ENCODE peak calls at places on chromosomes 16 and 17, in seven cellular contexts. O is CD8-positive, alpha-beta T cell; T is retinal pigment epithelial cell; D is tibial artery; C is stomach; E is A549; I is cardiac fibroblast. X is an unnamed sample.

GRCh38 chr16:64305663-64306062 is 816.2 kb downstream of the CDH11 start:
- DNase-seq in O (no peak), C (no peak), I (no peak), T (no peak), D (no peak), E (no peak), X (no peak)

GRCh38 chr17:60107526-60108257 is 29.0 kb upstream of the HEATR6 start:
- DNase-seq in C (no peak), I (peak), O (no peak), T (no peak), E (no peak), D (no peak), X (no peak)

GRCh38 chr17:57945999-57946797 is 9.0 kb downstream of the CUEDC1 start:
- DNase-seq in D (no peak), C (no peak), I (peak), O (no peak), T (no peak), E (no peak), X (peak)

GRCh38 chr17:47714773-47715396 is 18.2 kb upstream of the TBX21 start:
- DNase-seq in D (no peak), C (no peak), E (no peak), I (no peak), O (no peak), T (no peak), X (no peak)

GRCh38 chr17:30379303-30380105 is 777 bp downstream of the CPD start:
- DNase-seq in O (no peak), I (no peak), E (peak), T (no peak), C (peak), D (peak), X (no peak)

GRCh38 chr16:74771656-74772315 is 2.8 kb downstream of the FA2H start:
- DNase-seq in I (no peak), C (no peak), O (no peak), D (no peak), T (no peak), E (no peak), X (no peak)

GRCh38 chr17:29677139-29677834 is 54.6 kb upstream of the CORO6 start:
- DNase-seq in I (peak), T (no peak), C (no peak), O (no peak), E (no peak), D (peak), X (no peak)

GRCh38 chr17:17696075-17696474 is 14.8 kb downstream of the RAI1 start:
- DNase-seq in O (no peak), T (no peak), I (no peak), C (no peak), D (no peak), E (no peak), X (no peak)

GRCh38 chr17:71709271-71709670 is 411.5 kb upstream of the SOX9 start:
- DNase-seq in I (no peak), T (no peak), E (no peak), C (no peak), O (no peak), D (no peak), X (peak)

GRCh38 chr16:27690604-27691003 is 140.7 kb downstream of the KATNIP start:
- DNase-seq in D (no peak), O (no peak), E (no peak), I (peak), C (no peak), T (no peak), X (peak)

GRCh38 chr17:11539637-11540036 is 58.6 kb upstream of the DNAH9 start:
- DNase-seq in E (no peak), D (no peak), O (no peak), I (no peak), C (no peak), T (no peak), X (no peak)

DNA sequence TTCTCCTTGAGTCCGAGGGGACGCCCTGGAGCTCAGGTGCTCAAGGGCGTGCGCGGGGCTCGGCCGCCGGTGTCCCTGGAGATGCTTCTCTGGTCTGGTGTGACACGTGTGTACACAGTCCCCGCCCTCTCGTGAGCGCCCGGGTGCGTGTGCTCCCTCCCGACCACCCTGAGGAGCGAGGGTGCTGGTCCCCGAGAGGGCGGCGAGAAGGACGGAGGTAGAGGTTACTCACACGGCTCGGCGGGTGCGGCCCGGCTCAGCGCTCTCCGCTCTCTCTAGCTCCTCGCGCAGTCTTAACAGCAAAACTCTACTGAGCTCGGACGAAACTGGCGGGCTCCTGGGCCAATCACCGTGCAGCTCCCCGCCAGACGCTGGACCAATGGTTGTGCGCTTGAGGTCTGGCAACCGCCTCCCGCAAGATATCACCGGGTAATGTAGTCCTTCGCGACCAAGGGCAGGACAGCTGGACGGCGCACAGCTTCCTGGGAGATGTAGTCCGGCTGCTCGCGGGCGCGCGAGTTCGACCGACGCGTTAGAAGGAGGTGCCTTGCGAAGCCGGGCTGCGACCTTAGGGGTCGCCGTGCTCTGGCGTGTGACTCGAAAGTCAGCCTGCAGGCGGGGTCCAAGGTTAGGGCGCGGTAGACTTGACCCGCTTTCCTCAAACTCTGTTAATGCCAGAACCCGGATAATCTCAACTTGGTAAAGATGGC is at the start of gene SLC25A19:
- DNase-seq in O (peak), I (peak), C (peak), T (peak), E (peak), D (peak), X (peak)
- TF ChIP-seq CTCF in O (no peak), I (no peak), C (no peak), T (peak), E (no peak), D (no peak), X (no peak)

GRCh38 chr17:10471853-10472252 is 2.5 kb upstream of the MYH4 start:
- DNase-seq in D (no peak), E (no peak), I (peak), C (no peak), O (no peak), T (no peak), X (no peak)

GRCh38 chr17:10482252-10482651 is 12.9 kb upstream of the MYH4 start:
- DNase-seq in E (no peak), T (no peak), I (no peak), C (no peak), O (no peak), D (no peak), X (no peak)

DNA sequence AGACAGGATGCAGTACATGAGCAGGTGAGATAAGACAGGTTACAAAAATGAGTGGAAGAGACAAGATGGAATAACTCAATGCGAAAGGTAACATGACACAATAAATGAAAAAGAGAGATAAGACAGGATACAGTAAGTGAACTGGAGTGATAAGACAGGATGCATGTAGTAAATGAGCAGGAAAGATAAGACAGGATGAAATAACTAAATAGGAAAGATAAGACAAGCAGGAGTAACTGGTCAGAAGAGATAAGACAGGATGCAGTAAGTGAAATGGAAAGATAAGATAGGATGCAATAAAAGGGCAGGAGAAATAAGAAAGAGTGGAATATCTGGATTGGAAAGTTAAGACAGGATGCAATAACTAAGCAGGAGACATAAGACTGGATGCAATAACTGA is 8.3 kb upstream of the MYH4 start:
- DNase-seq in I (no peak), O (no peak), D (no peak), C (no peak), E (no peak), T (no peak), X (no peak)
- H3K4me3 ChIP-seq in I (no peak), O (no peak), D (no peak), C (no peak), E (no peak), T (no peak), X (no peak)

DNA sequence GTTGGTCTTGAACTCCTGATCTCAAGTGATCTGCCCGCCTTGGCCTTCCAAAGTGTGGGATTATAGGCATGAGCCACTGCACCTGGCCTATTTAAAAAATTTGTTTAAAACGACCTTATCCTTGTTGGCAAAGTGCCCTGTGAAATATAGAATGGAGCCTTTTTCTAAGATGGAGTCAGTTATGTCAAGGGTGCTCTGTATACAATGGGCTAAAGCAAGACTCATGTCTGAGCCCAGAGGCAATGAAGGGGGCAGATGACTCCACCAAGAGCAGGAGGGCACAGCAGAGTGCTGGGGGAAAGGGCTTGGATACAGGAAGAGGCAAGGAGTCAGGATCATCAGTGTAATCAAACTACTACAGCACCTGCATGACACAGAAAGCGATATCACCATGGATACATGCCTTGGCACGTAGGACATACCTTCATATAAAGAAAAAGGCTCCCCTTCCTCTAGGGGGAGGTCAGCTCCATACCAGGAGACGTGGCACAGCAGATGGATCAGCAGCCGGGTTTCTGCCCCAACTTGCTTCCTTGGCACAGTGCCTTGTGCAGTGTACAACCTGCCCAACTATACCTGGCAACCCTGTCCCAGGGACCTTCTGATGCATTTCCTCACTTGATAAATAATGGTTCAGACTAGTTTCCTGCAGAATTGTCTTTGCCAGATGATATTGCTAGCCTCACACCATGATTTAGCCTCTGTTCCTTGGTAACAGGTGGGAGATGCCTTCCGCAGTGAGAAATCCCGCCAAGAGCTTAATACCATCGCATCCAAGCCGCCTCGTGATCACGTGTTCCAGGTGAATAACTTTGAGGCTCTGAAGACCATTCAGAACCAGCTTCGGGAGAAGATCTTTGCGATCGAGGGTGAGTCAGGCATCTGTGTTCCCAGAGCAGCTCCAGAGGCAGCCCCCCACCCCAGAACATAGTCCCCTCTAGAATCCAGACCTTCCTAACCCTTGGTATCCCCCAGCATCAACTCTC is 15.3 kb downstream of the ITGAM start:
- DNase-seq in I (no peak), O (no peak), E (no peak), T (no peak), C (no peak), D (no peak), X (no peak)
- TF ChIP-seq CTCF in I (no peak), O (no peak), E (no peak), T (no peak), C (no peak), D (no peak), X (no peak)

DNA sequence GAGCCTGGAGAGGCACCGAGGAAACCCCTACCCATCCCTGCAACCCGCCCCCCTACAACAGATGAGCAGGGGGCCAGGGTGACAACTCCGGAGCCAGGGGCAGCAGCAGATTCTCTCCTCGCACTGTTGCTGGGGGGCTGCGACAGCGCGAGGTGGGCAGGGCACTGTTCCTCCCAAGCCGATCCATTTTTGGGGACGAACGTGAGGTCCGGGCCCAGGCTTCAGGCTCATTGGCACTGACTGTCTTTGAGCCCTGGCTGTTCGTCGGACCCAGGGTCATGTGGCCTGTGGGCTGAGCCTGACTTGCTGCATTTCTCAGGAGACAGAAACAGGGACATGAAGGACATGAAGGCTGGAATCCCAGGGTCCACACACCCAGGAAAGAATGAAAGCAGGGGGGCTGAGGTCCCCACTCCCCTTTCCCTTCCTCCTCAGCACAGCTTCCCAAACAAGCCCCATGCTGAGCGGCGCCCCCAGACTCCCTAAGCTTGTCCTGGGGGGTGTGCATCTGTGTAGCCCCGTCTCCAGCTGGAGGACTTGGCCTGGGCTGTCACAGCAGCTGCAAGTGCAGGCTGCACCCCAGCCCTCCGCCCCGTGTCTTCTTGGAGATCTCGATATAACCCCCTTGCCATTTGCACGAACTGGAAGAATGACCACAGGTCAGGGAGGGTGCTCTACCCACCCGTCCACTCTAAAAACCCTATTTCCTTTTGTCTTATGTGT is 18.7 kb downstream of the CEP295NL start:
- DNase-seq in C (no peak), E (no peak), O (no peak), T (no peak), I (no peak), D (peak), X (no peak)
- H3K4me3 ChIP-seq in C (peak), E (peak), O (no peak), T (peak), I (peak), D (peak), X (peak)

GRCh38 chr17:70108166-70108565 is 33.1 kb downstream of the KCNJ16 start:
- DNase-seq in T (no peak), C (no peak), D (no peak), E (no peak), I (no peak), O (no peak), X (no peak)

GRCh38 chr17:70105641-70106040 is 30.6 kb downstream of the KCNJ16 start:
- DNase-seq in O (no peak), E (no peak), I (no peak), T (peak), C (no peak), D (no peak), X (no peak)

GRCh38 chr17:70107441-70107840 is 32.4 kb downstream of the KCNJ16 start:
- DNase-seq in O (no peak), C (no peak), D (no peak), E (no peak), I (peak), T (no peak), X (no peak)

GRCh38 chr17:70105154-70105553 is 30.1 kb downstream of the KCNJ16 start:
- DNase-seq in O (no peak), D (no peak), C (no peak), I (peak), T (no peak), E (no peak), X (no peak)

GRCh38 chr17:70106551-70106950 is 31.5 kb downstream of the KCNJ16 start:
- DNase-seq in O (no peak), I (no peak), E (no peak), D (no peak), T (no peak), C (no peak), X (no peak)
- TF ChIP-seq CTCF in O (no peak), I (no peak), E (no peak), D (no peak), T (no peak), C (no peak), X (no peak)

DNA sequence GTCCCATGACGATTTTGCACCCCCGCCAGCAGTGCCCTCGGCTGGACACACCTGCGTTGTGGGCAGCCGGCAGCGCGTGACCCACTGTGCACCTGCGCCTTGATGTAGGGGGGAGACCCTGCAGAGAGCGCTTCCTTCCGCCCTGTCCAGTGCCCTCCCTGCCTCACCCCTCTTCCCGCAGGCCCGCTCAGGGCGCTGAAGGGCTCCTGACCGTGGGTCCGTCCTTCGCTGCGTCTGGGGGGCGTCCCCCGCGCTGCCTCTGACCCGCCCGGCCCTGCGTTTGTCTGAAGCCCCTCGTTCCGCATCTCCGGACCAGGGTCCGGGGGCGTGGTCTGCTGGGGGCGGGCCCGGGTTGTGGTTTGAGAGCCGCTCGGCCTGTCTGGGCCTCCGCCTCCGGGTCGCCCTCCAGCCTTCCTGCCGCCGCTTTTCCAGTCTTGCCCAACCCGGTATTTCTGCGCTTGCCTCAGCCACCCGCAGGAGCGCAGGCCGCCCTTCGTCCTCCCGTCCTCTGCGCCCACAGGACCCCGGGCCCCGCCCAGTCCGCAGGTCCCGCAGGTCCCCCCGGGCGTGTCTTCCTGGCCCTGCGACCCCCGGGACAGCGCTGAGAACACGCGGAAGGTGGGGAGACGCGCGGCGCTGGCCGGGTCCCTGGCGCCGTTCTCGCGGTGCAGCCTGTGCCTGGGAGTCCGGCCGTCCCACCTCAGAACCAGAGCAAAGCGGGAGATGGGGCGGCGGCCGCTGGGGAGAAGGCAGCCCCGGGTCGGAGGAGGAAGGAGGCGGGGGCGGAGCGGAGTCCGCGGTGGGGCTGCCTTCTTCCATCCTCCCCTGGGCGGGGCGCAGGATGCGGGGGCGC is 4.0 kb upstream of the IL17C start:
- DNase-seq in I (peak), T (no peak), C (peak), O (peak), D (no peak), E (no peak), X (no peak)
- H3K4me3 ChIP-seq in I (peak), T (peak), C (peak), O (peak), D (peak), E (no peak), X (peak)

GRCh38 chr17:46088595-46088994 is 89.5 kb downstream of the STH start:
- DNase-seq in C (no peak), O (no peak), D (no peak), E (no peak), T (no peak), I (no peak), X (no peak)

GRCh38 chr17:46097497-46097896 is 95.7 kb downstream of the KANSL1 start:
- DNase-seq in I (peak), O (no peak), T (no peak), C (no peak), E (no peak), D (no peak), X (no peak)

GRCh38 chr17:46089389-46089965 is 90.4 kb downstream of the STH start:
- DNase-seq in C (no peak), I (no peak), T (no peak), E (no peak), D (no peak), O (no peak), X (no peak)

GRCh38 chr17:46090871-46091270 is 91.8 kb downstream of the STH start:
- DNase-seq in C (no peak), T (no peak), I (no peak), D (no peak), E (no peak), O (no peak), X (no peak)

DNA sequence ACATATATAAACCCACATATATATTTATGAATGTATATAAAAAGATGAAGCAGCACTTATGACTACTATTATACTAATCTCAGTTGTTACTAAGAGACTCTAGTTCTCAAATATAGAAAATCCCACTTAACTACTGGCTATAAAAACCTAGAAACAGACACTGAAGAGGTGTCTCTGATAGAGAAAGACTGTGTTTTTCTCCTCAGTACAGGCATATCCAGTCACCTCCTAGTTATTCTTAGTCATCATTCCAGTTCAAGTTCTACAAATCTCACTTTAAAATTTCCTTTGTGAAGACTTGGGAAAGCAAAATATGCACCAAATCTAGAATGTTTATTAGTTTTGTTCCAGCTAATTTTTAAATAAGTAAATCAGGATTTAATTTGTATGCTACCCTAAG is 93.9 kb downstream of the STH start:
- DNase-seq in E (no peak), D (no peak), C (no peak), I (peak), O (no peak), T (no peak), X (no peak)
- TF ChIP-seq CTCF in E (no peak), D (no peak), C (no peak), I (no peak), O (no peak), T (no peak), X (no peak)

X was measured in astrocyte of the spinal cord.